ENCODE peak calls at places on chromosomes 4 and X, in six cellular contexts. One of them, this sample, is unnamed.

GRCh38 chr4:57424231-57424897 is 314.2 kb upstream of the IGFBP7 start:
- DNase-seq in tibial artery: peak; percentile 88
- DNase-seq in upper lobe of right lung: no peak
- DNase-seq in left lung: no peak
- DNase-seq in CD8-positive, alpha-beta memory T cell: no peak
- DNase-seq in Caco-2: no peak
- DNase-seq in this sample: no peak

GRCh38 chr4:37936889-37937498 is 23.2 kb upstream of the PTTG2 start:
- DNase-seq in tibial artery: peak; percentile 80
- DNase-seq in upper lobe of right lung: no peak
- DNase-seq in left lung: no peak
- DNase-seq in CD8-positive, alpha-beta memory T cell: no peak
- DNase-seq in Caco-2: no peak
- DNase-seq in this sample: no peak

GRCh38 chr4:53120801-53121200 is 245.1 kb downstream of the SCFD2 start:
- DNase-seq in tibial artery: no peak
- DNase-seq in upper lobe of right lung: no peak
- DNase-seq in left lung: no peak
- DNase-seq in CD8-positive, alpha-beta memory T cell: no peak
- DNase-seq in Caco-2: no peak
- DNase-seq in this sample: no peak

GRCh38 chr4:172900880-172901279 is 267.7 kb upstream of the GALNT7 start:
- DNase-seq in tibial artery: no peak
- DNase-seq in upper lobe of right lung: no peak
- DNase-seq in left lung: no peak
- DNase-seq in CD8-positive, alpha-beta memory T cell: no peak
- DNase-seq in Caco-2: no peak
- DNase-seq in this sample: no peak

GRCh38 chr4:85445058-85445639 is 29.8 kb upstream of the ARHGAP24 start:
- DNase-seq in tibial artery: no peak
- DNase-seq in upper lobe of right lung: no peak
- DNase-seq in left lung: peak; percentile 40
- DNase-seq in CD8-positive, alpha-beta memory T cell: no peak
- DNase-seq in Caco-2: no peak
- DNase-seq in this sample: no peak

GRCh38 chrX:143536176-143536575 is 18.9 kb upstream of the SPANXN3 start:
- DNase-seq in tibial artery: no peak
- DNase-seq in upper lobe of right lung: no peak
- DNase-seq in left lung: no peak
- DNase-seq in CD8-positive, alpha-beta memory T cell: no peak
- DNase-seq in Caco-2: no peak
- DNase-seq in this sample: no peak

GRCh38 chr4:122584517-122584916 is 36.3 kb downstream of the IL21 start:
- DNase-seq in tibial artery: no peak
- DNase-seq in upper lobe of right lung: no peak
- DNase-seq in left lung: no peak
- DNase-seq in CD8-positive, alpha-beta memory T cell: no peak
- DNase-seq in Caco-2: no peak
- DNase-seq in this sample: no peak

GRCh38 chrX:70166601-70167590 is 10.4 kb upstream of the DGAT2L6 start:
- DNase-seq in tibial artery: no peak
- DNase-seq in upper lobe of right lung: no peak
- DNase-seq in left lung: no peak
- DNase-seq in CD8-positive, alpha-beta memory T cell: no peak
- DNase-seq in Caco-2: no peak
- DNase-seq in this sample: no peak

GRCh38 chrX:74419861-74420193 is 1.5 kb upstream of the SLC16A2 start:
- DNase-seq in tibial artery: no peak
- DNase-seq in upper lobe of right lung: no peak
- DNase-seq in left lung: no peak
- DNase-seq in CD8-positive, alpha-beta memory T cell: no peak
- DNase-seq in Caco-2: no peak
- DNase-seq in this sample: no peak

GRCh38 chr4:80788798-80789197 is 241.7 kb upstream of the BMP3 start:
- DNase-seq in tibial artery: no peak
- DNase-seq in upper lobe of right lung: no peak
- DNase-seq in left lung: no peak
- DNase-seq in CD8-positive, alpha-beta memory T cell: no peak
- DNase-seq in Caco-2: no peak
- DNase-seq in this sample: no peak

GRCh38 chr4:10115271-10115656 is 1.3 kb downstream of the WDR1 start:
- DNase-seq in tibial artery: no peak
- DNase-seq in upper lobe of right lung: no peak
- DNase-seq in left lung: no peak
- DNase-seq in CD8-positive, alpha-beta memory T cell: no peak
- DNase-seq in Caco-2: no peak
- DNase-seq in this sample: no peak
- H3K4me1 ChIP-seq in tibial artery: peaks cover 65% of the 10 kb centered on the region
- H3K4me1 ChIP-seq in upper lobe of right lung: peaks cover 61% of the 10 kb centered on the region
- H3K4me1 ChIP-seq in left lung: peaks cover 20% of the 10 kb centered on the region
- H3K4me1 ChIP-seq in CD8-positive, alpha-beta memory T cell: peaks cover 82% of the 10 kb centered on the region
- H3K4me1 ChIP-seq in Caco-2: peaks cover 9% of the 10 kb centered on the region
- H3K4me1 ChIP-seq in this sample: peaks cover 63% of the 10 kb centered on the region

GRCh38 chrX:148381603-148382002 is 118.8 kb upstream of the AFF2 start:
- DNase-seq in tibial artery: no peak
- DNase-seq in upper lobe of right lung: no peak
- DNase-seq in left lung: no peak
- DNase-seq in CD8-positive, alpha-beta memory T cell: no peak
- DNase-seq in Caco-2: no peak
- DNase-seq in this sample: no peak
- H3K4me3 ChIP-seq in tibial artery: no peak overlapping the region
- H3K4me3 ChIP-seq in upper lobe of right lung: no peak overlapping the region
- H3K4me3 ChIP-seq in left lung: no peak overlapping the region
- H3K4me3 ChIP-seq in CD8-positive, alpha-beta memory T cell: peak overlapping the region; percentile 44
- H3K4me3 ChIP-seq in Caco-2: no peak overlapping the region
- H3K4me3 ChIP-seq in this sample: peak overlapping the region; percentile 8

GRCh38 chr4:119266153-119266552 is 53.6 kb downstream of the USP53 start:
- DNase-seq in tibial artery: no peak
- DNase-seq in upper lobe of right lung: no peak
- DNase-seq in left lung: no peak
- DNase-seq in CD8-positive, alpha-beta memory T cell: no peak
- DNase-seq in Caco-2: no peak
- DNase-seq in this sample: no peak
- H3K36me3 ChIP-seq in tibial artery: peaks cover 59% of the 10 kb centered on the region
- H3K36me3 ChIP-seq in upper lobe of right lung: peaks cover 89% of the 10 kb centered on the region
- H3K36me3 ChIP-seq in left lung: no peaks in the 10 kb centered on the region
- H3K36me3 ChIP-seq in CD8-positive, alpha-beta memory T cell: no peaks in the 10 kb centered on the region
- H3K36me3 ChIP-seq in Caco-2: no peaks in the 10 kb centered on the region
- H3K36me3 ChIP-seq in this sample: peaks cover 77% of the 10 kb centered on the region

DNA sequence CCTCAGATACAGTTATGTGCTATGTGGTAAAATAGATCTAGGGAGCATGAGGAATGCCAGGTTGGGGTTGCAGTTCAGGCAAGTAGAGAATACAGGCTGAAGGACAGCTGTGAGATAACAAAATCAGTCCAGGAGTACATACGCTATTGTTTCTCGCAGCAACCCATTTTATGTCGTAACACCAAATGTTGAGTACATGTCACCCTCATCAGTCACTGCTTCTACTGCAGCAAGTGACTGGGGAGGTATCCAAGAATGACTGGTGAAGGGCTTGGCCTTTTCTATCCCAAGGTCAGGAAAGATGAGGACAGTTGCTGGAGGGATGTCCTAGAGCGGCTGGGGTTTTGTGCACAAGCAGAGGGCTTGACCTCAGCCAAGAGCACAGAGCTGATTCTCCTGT is 172.1 kb downstream of the CBR4 start:
- DNase-seq in tibial artery: no peak
- DNase-seq in upper lobe of right lung: no peak
- DNase-seq in left lung: no peak
- DNase-seq in CD8-positive, alpha-beta memory T cell: no peak
- DNase-seq in Caco-2: no peak
- DNase-seq in this sample: no peak
- H3K4me1 ChIP-seq in tibial artery: peaks cover 67% of the 10 kb centered on the region
- H3K4me1 ChIP-seq in upper lobe of right lung: peaks cover 26% of the 10 kb centered on the region
- H3K4me1 ChIP-seq in left lung: peaks cover 16% of the 10 kb centered on the region
- H3K4me1 ChIP-seq in CD8-positive, alpha-beta memory T cell: no peaks in the 10 kb centered on the region
- H3K4me1 ChIP-seq in Caco-2: no peaks in the 10 kb centered on the region
- H3K4me1 ChIP-seq in this sample: peaks cover 10% of the 10 kb centered on the region

DNA sequence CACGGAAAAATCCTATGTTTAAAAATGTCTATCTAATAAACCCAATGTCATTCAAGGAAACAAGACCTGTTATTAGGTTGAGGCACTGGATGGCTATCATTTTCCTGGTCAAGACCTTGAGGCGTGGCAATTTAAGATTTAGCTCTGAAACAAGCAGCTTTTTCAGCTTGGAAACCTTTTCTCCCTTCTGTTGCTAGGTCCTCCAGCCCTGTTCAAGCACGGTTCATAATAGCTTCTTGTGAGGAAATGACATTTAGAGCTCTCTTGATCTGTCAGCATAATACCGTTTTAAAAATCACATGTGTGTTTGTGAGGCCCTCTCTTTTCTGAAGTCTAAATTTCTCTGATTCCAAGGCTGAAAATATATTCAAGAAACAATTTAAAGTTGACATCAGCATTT is 133.6 kb upstream of the GRPR start:
- DNase-seq in tibial artery: no peak
- DNase-seq in upper lobe of right lung: no peak
- DNase-seq in left lung: no peak
- DNase-seq in CD8-positive, alpha-beta memory T cell: no peak
- DNase-seq in Caco-2: no peak
- DNase-seq in this sample: no peak
- H3K4me3 ChIP-seq in tibial artery: no peak overlapping the region
- H3K4me3 ChIP-seq in upper lobe of right lung: no peak overlapping the region
- H3K4me3 ChIP-seq in left lung: no peak overlapping the region
- H3K4me3 ChIP-seq in CD8-positive, alpha-beta memory T cell: no peak overlapping the region
- H3K4me3 ChIP-seq in Caco-2: no peak overlapping the region
- H3K4me3 ChIP-seq in this sample: no peak overlapping the region